ENCODE peak calls at places on chromosomes 16 and 17, in four cellular contexts. One of them, this sample, is unnamed.

GRCh38 chr17:80847506-80848230 is 144.0 kb upstream of the CHMP6 start:
- DNase-seq in transverse colon: peak
- DNase-seq in stomach: no peak
- DNase-seq in ovary: no peak
- DNase-seq in this sample: peak

GRCh38 chr17:74632597-74632996 is 9.1 kb upstream of the CD300E start:
- DNase-seq in stomach: no peak
- DNase-seq in transverse colon: no peak
- DNase-seq in ovary: no peak
- DNase-seq in this sample: no peak

GRCh38 chr17:77287432-77288068 is 146.8 kb downstream of the SEC14L1 start:
- DNase-seq in ovary: no peak
- DNase-seq in transverse colon: peak
- DNase-seq in stomach: peak
- DNase-seq in this sample: peak

GRCh38 chr16:80105160-80105559 is 435.6 kb upstream of the DYNLRB2 start:
- DNase-seq in ovary: no peak
- DNase-seq in stomach: no peak
- DNase-seq in transverse colon: no peak
- DNase-seq in this sample: no peak

GRCh38 chr17:13792314-13792713 is 190.6 kb upstream of the HS3ST3A1 start:
- DNase-seq in ovary: no peak
- DNase-seq in transverse colon: no peak
- DNase-seq in stomach: no peak
- DNase-seq in this sample: no peak

GRCh38 chr17:82281502-82282238 is 8.2 kb upstream of the CSNK1D start:
- DNase-seq in ovary: no peak
- DNase-seq in stomach: peak
- DNase-seq in transverse colon: peak
- DNase-seq in this sample: no peak

GRCh38 chr17:49523706-49524472 is 28.8 kb downstream of the NGFR start:
- DNase-seq in ovary: no peak
- DNase-seq in transverse colon: no peak
- DNase-seq in stomach: peak
- DNase-seq in this sample: no peak

GRCh38 chr17:80082403-80083135 is 18.8 kb upstream of the GAA start:
- DNase-seq in stomach: peak
- DNase-seq in transverse colon: peak
- DNase-seq in ovary: peak
- DNase-seq in this sample: peak

GRCh38 chr17:50560185-50560824 is at the start of gene CACNA1G:
- DNase-seq in transverse colon: peak
- DNase-seq in stomach: peak
- DNase-seq in ovary: peak
- DNase-seq in this sample: peak

GRCh38 chr16:75096730-75097129 is 19.9 kb downstream of the LDHD start:
- DNase-seq in transverse colon: peak
- DNase-seq in stomach: peak
- DNase-seq in ovary: no peak
- DNase-seq in this sample: no peak

GRCh38 chr17:68587847-68588246 is 13.3 kb downstream of the FAM20A start:
- DNase-seq in stomach: no peak
- DNase-seq in transverse colon: no peak
- DNase-seq in ovary: no peak
- DNase-seq in this sample: no peak

GRCh38 chr16:80924372-80924978 is 82.2 kb downstream of the CMC2 start:
- DNase-seq in ovary: no peak
- DNase-seq in stomach: peak
- DNase-seq in transverse colon: peak
- DNase-seq in this sample: no peak

GRCh38 chr17:36600936-36601302 is 464 bp upstream of the MRM1 start:
- DNase-seq in ovary: no peak
- DNase-seq in transverse colon: no peak
- DNase-seq in stomach: no peak
- DNase-seq in this sample: no peak

GRCh38 chr16:23742761-23743160 is 12.1 kb upstream of the CHP2 start:
- DNase-seq in stomach: no peak
- DNase-seq in ovary: no peak
- DNase-seq in transverse colon: no peak
- DNase-seq in this sample: no peak

GRCh38 chr16:5490499-5490898 is 392.9 kb upstream of the EEF2KMT start:
- DNase-seq in stomach: no peak
- DNase-seq in transverse colon: peak
- DNase-seq in ovary: no peak
- DNase-seq in this sample: no peak

GRCh38 chr16:73616186-73616585 is 568.3 kb upstream of the ZFHX3 start:
- DNase-seq in transverse colon: no peak
- DNase-seq in ovary: no peak
- DNase-seq in stomach: no peak
- DNase-seq in this sample: no peak

GRCh38 chr16:56662357-56663354 is 4.9 kb downstream of the MT1F start:
- DNase-seq in transverse colon: no peak
- DNase-seq in ovary: no peak
- DNase-seq in stomach: no peak
- DNase-seq in this sample: no peak

GRCh38 chr17:41579484-41580243 is 7.0 kb downstream of the KRT14 start:
- DNase-seq in transverse colon: peak
- DNase-seq in ovary: peak
- DNase-seq in stomach: peak
- DNase-seq in this sample: peak

GRCh38 chr16:6446370-6446769 is 886.3 kb upstream of the RBFOX1 start:
- DNase-seq in ovary: no peak
- DNase-seq in transverse colon: no peak
- DNase-seq in stomach: no peak
- DNase-seq in this sample: no peak

GRCh38 chr16:77445321-77445720 is 10.5 kb upstream of the ADAMTS18 start:
- DNase-seq in stomach: no peak
- DNase-seq in ovary: no peak
- DNase-seq in transverse colon: no peak
- DNase-seq in this sample: no peak

GRCh38 chr17:55533611-55534010 is 22.4 kb upstream of the SMIM36 start:
- DNase-seq in stomach: no peak
- DNase-seq in transverse colon: no peak
- DNase-seq in ovary: no peak
- DNase-seq in this sample: no peak

GRCh38 chr17:39767147-39767546 is 29.4 kb downstream of the GRB7 start:
- DNase-seq in transverse colon: no peak
- DNase-seq in ovary: no peak
- DNase-seq in stomach: no peak
- DNase-seq in this sample: no peak

GRCh38 chr17:60371818-60372510 is 20.0 kb downstream of the USP32 start:
- DNase-seq in transverse colon: no peak
- DNase-seq in ovary: no peak
- DNase-seq in stomach: no peak
- DNase-seq in this sample: no peak

GRCh38 chr16:28823291-28823718 is 506 bp downstream of the ATXN2L start:
- DNase-seq in ovary: no peak
- DNase-seq in stomach: no peak
- DNase-seq in transverse colon: no peak
- DNase-seq in this sample: no peak

GRCh38 chr16:4846503-4846900 is 586 bp downstream of the GLYR1 start:
- DNase-seq in stomach: peak
- DNase-seq in transverse colon: peak
- DNase-seq in ovary: no peak
- DNase-seq in this sample: peak

GRCh38 chr17:47697948-47698711 is 4.2 kb downstream of the TBKBP1 start:
- DNase-seq in transverse colon: no peak
- DNase-seq in ovary: no peak
- DNase-seq in stomach: no peak
- DNase-seq in this sample: peak

GRCh38 chr16:30771726-30772125 is 9.6 kb downstream of the RNF40 start:
- DNase-seq in stomach: no peak
- DNase-seq in ovary: no peak
- DNase-seq in transverse colon: no peak
- DNase-seq in this sample: no peak

DNA sequence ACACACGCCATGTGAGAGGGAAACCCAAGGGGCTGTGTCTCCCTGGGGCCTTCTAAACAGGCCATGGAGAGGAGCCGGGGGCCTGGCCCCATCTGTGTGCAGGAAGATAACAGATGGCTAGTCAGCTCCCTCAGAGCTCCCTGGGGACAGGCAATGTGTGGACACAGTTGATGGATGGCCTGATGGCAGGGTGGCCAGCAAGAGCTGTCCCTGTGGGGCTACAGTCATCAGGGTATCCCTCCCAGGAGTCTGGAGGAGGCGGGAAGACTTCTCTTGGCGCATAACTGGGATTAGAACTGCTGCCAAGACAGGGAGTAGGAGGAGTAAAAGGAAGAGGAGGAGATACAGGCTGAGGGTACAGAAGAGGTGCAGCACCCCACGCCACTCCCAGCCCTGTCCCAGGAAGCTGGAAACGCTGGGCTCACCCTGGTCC is 17.3 kb downstream of the MYO18A start:
- DNase-seq in transverse colon: no peak
- DNase-seq in stomach: no peak
- DNase-seq in ovary: no peak
- DNase-seq in this sample: no peak
- TF ChIP-seq EP300 in transverse colon: no peak
- TF ChIP-seq EP300 in stomach: no peak
- TF ChIP-seq EP300 in ovary: no peak
- TF ChIP-seq EP300 in this sample: no peak

GRCh38 chr17:76261421-76262215 is 3.5 kb upstream of the UBALD2 start:
- DNase-seq in ovary: no peak
- DNase-seq in stomach: no peak
- DNase-seq in transverse colon: no peak
- DNase-seq in this sample: no peak

GRCh38 chr17:76263896-76264295 is 1.3 kb upstream of the UBALD2 start:
- DNase-seq in stomach: no peak
- DNase-seq in transverse colon: no peak
- DNase-seq in ovary: no peak
- DNase-seq in this sample: no peak

GRCh38 chr17:76264425-76264754 is 758 bp upstream of the UBALD2 start:
- DNase-seq in ovary: no peak
- DNase-seq in stomach: no peak
- DNase-seq in transverse colon: no peak
- DNase-seq in this sample: no peak

GRCh38 chr17:76264755-76265623 is at the start of gene UBALD2:
- DNase-seq in transverse colon: peak
- DNase-seq in stomach: peak
- DNase-seq in ovary: peak
- DNase-seq in this sample: peak

GRCh38 chr17:76262732-76263344 is 2.3 kb upstream of the UBALD2 start:
- DNase-seq in transverse colon: peak
- DNase-seq in ovary: no peak
- DNase-seq in stomach: peak
- DNase-seq in this sample: no peak
- TF ChIP-seq POLR2A in transverse colon: peak
- TF ChIP-seq POLR2A in ovary: no peak
- TF ChIP-seq POLR2A in stomach: peak
- TF ChIP-seq POLR2A in this sample: no peak

GRCh38 chr17:38464723-38465419 is 36.6 kb downstream of the ARHGAP23 start:
- DNase-seq in stomach: peak
- DNase-seq in transverse colon: peak
- DNase-seq in ovary: peak
- DNase-seq in this sample: peak
- TF ChIP-seq EP300 in stomach: no peak
- TF ChIP-seq EP300 in transverse colon: no peak
- TF ChIP-seq EP300 in ovary: no peak
- TF ChIP-seq EP300 in this sample: no peak

GRCh38 chr16:89093602-89094251 is at the start of gene ACSF3:
- DNase-seq in stomach: peak
- DNase-seq in transverse colon: peak
- DNase-seq in ovary: peak
- DNase-seq in this sample: peak
- TF ChIP-seq POLR2A in stomach: no peak
- TF ChIP-seq POLR2A in transverse colon: no peak
- TF ChIP-seq POLR2A in ovary: no peak
- TF ChIP-seq POLR2A in this sample: no peak

GRCh38 chr16:15967655-15968315 is 18.4 kb downstream of the ABCC1 start:
- DNase-seq in stomach: no peak
- DNase-seq in ovary: no peak
- DNase-seq in transverse colon: no peak
- DNase-seq in this sample: no peak

GRCh38 chr16:15970202-15970601 is 20.8 kb downstream of the ABCC1 start:
- DNase-seq in stomach: no peak
- DNase-seq in transverse colon: no peak
- DNase-seq in ovary: no peak
- DNase-seq in this sample: no peak

GRCh38 chr16:15966420-15967222 is 17.2 kb downstream of the ABCC1 start:
- DNase-seq in transverse colon: no peak
- DNase-seq in stomach: no peak
- DNase-seq in ovary: no peak
- DNase-seq in this sample: no peak

GRCh38 chr16:15970743-15971434 is 21.5 kb downstream of the ABCC1 start:
- DNase-seq in stomach: no peak
- DNase-seq in transverse colon: no peak
- DNase-seq in ovary: no peak
- DNase-seq in this sample: no peak

GRCh38 chr16:15967223-15967546 is 17.8 kb downstream of the ABCC1 start:
- DNase-seq in ovary: no peak
- DNase-seq in transverse colon: no peak
- DNase-seq in stomach: no peak
- DNase-seq in this sample: no peak
- TF ChIP-seq EP300 in ovary: no peak
- TF ChIP-seq EP300 in transverse colon: no peak
- TF ChIP-seq EP300 in stomach: no peak
- TF ChIP-seq EP300 in this sample: no peak

GRCh38 chr16:3007957-3008748 is 4.6 kb upstream of the CLDN9 start:
- DNase-seq in stomach: no peak
- DNase-seq in transverse colon: no peak
- DNase-seq in ovary: no peak
- DNase-seq in this sample: no peak
- TF ChIP-seq POLR2A in stomach: no peak
- TF ChIP-seq POLR2A in transverse colon: no peak
- TF ChIP-seq POLR2A in ovary: no peak
- TF ChIP-seq POLR2A in this sample: no peak